ENCODE peak calls at places on chromosome X, in eight cellular contexts. J is GM04503; U is GM20000; K is iris pigment epithelial cell; S is cardiac fibroblast; B is RCC 7860; C is activated naive CD8-positive, alpha-beta T cell treated with anti-CD3 and anti-CD28 coated beads, Interleukin-2, amount 50 U/mL, for 24 hours; Q is A172. Z is an unnamed sample.
A peak's percentile ranks its signal among the peaks of the same experiment; 100 is the strongest.

GRCh38 chrX:21375795-21376069 is 1.5 kb downstream of the CNKSR2 start:
- DNase-seq in J (no peak), U (peak; percentile 4), K (no peak), S (no peak), B (no peak), C (no peak), Q (no peak), Z (no peak)

GRCh38 chrX:48466696-48467095 is 3.4 kb downstream of the SLC38A5 start:
- DNase-seq in J (no peak), U (no peak), K (no peak), S (no peak), B (no peak), C (peak; percentile 62), Q (no peak), Z (no peak)

GRCh38 chrX:105331244-105331643 is 110.8 kb upstream of the TEX13A start:
- DNase-seq in J (peak; percentile 27), U (no peak), K (peak; percentile 85), S (peak; percentile 53), B (no peak), C (no peak), Q (no peak), Z (no peak)

GRCh38 chrX:47091149-47091775 is 13.0 kb downstream of the RGN start:
- DNase-seq in J (no peak), U (peak; percentile 33), K (peak; percentile 36), S (peak; percentile 33), B (no peak), C (no peak), Q (no peak), Z (no peak)

GRCh38 chrX:132165005-132165404 is 37.2 kb upstream of the FRMD7 start:
- DNase-seq in J (no peak), U (no peak), K (no peak), S (no peak), B (no peak), C (no peak), Q (no peak), Z (no peak)

GRCh38 chrX:74293343-74293946 is 10.5 kb upstream of the ZCCHC13 start:
- DNase-seq in J (peak; percentile 20), U (peak; percentile 66), K (peak; percentile 69), S (peak; percentile 84), B (peak; percentile 62), C (peak; percentile 65), Q (peak; percentile 70), Z (no peak)

GRCh38 chrX:13499736-13500135 is 69.7 kb upstream of the EGFL6 start:
- DNase-seq in J (no peak), U (no peak), K (no peak), S (no peak), B (no peak), C (no peak), Q (no peak), Z (no peak)

GRCh38 chrX:51893931-51894696 is 691 bp downstream of the MAGED1 start:
- DNase-seq in J (no peak), U (no peak), K (peak; percentile 22), S (peak; percentile 54), B (no peak), C (peak; percentile 15), Q (no peak), Z (no peak)

GRCh38 chrX:53558646-53559045 is 124.5 kb upstream of the HSD17B10 start:
- DNase-seq in J (no peak), U (no peak), K (no peak), S (no peak), B (no peak), C (no peak), Q (no peak), Z (no peak)